ENCODE peak calls at places on chromosomes 6 and 20, in six cellular contexts. Y is SK-N-SH, D is PC-9, N is HCT116, L is GM23248, J is GM23338. U is an unnamed sample. For H3K9me2, the result is how much of the 10 kb centered on the place peaks cover.

GRCh38 chr6:28758046-28758817 is 165.6 kb downstream of the TRIM27 start:
- DNase-seq in N (peak), Y (no peak), L (no peak), J (peak), D (peak), U (peak)

GRCh38 chr6:118263929-118264486 is 284.1 kb upstream of the PLN start:
- DNase-seq in N (peak), D (no peak), J (peak), Y (peak), L (peak), U (peak)

GRCh38 chr6:94177429-94177828 is 758.1 kb upstream of the EPHA7 start:
- DNase-seq in Y (no peak), N (no peak), D (no peak), L (no peak), J (peak), U (no peak)

GRCh38 chr20:45456632-45457031 is 12.9 kb upstream of the WFDC2 start:
- DNase-seq in Y (no peak), L (peak), N (peak), J (peak), D (peak), U (peak)

GRCh38 chr6:56416247-56416646 is 168.9 kb upstream of the COL21A1 start:
- DNase-seq in L (peak), J (no peak), D (no peak), Y (no peak), N (no peak), U (no peak)

GRCh38 chr6:168181316-168181715 is 102.3 kb upstream of the FRMD1 start:
- DNase-seq in N (no peak), J (no peak), L (no peak), Y (no peak), D (no peak), U (no peak)

GRCh38 chr6:115485400-115485799 is 575.3 kb downstream of the FRK start:
- DNase-seq in N (no peak), Y (no peak), L (no peak), D (no peak), J (no peak), U (no peak)

GRCh38 chr6:10084276-10084993 is 330.4 kb downstream of the TFAP2A start:
- DNase-seq in D (no peak), Y (no peak), N (no peak), L (no peak), J (no peak), U (no peak)

GRCh38 chr6:33620158-33620583 is 951 bp upstream of the ITPR3 start:
- DNase-seq in L (peak), D (peak), N (no peak), Y (peak), J (no peak), U (peak)

GRCh38 chr6:170087946-170088348 is 202.9 kb downstream of the DLL1 start:
- DNase-seq in L (no peak), D (no peak), Y (no peak), N (no peak), J (no peak), U (peak)

GRCh38 chr6:39666706-39667489 is 58.3 kb downstream of the KIF6 start:
- DNase-seq in N (no peak), D (no peak), J (peak), L (no peak), Y (no peak), U (no peak)

GRCh38 chr20:12068146-12068545 is 150.5 kb downstream of the BTBD3 start:
- DNase-seq in J (peak), N (no peak), D (no peak), L (no peak), Y (no peak), U (no peak)

GRCh38 chr6:159233365-159234101 is 64.3 kb downstream of the FNDC1 start:
- DNase-seq in L (no peak), N (no peak), J (peak), Y (peak), D (no peak), U (no peak)

GRCh38 chr6:6277418-6277817 is 43.0 kb downstream of the F13A1 start:
- DNase-seq in J (no peak), N (no peak), Y (no peak), L (peak), D (no peak), U (no peak)

GRCh38 chr6:89487864-89488263 is 54.9 kb downstream of the ANKRD6 start:
- DNase-seq in L (no peak), N (no peak), D (no peak), Y (no peak), J (no peak), U (no peak)

GRCh38 chr6:14799928-14800327 is 445.9 kb upstream of the JARID2 start:
- DNase-seq in Y (peak), J (peak), D (peak), L (peak), N (peak), U (peak)

GRCh38 chr6:162181741-162182401 is 545.7 kb downstream of the PRKN start:
- DNase-seq in Y (no peak), J (no peak), L (peak), D (no peak), N (no peak), U (no peak)

GRCh38 chr6:36123270-36124139 is 6.8 kb upstream of the MAPK13 start:
- DNase-seq in D (peak), J (peak), Y (peak), N (peak), L (peak), U (peak)

GRCh38 chr20:25389381-25389857 is 1.2 kb downstream of the ABHD12 start:
- DNase-seq in N (no peak), D (no peak), L (peak), Y (peak), J (peak), U (no peak)

GRCh38 chr6:126447367-126447766 is 107.5 kb downstream of the CENPW start:
- DNase-seq in L (no peak), J (no peak), D (no peak), N (no peak), Y (no peak), U (no peak)

GRCh38 chr6:158005626-158006180 is 24.0 kb downstream of the SYNJ2 start:
- DNase-seq in N (no peak), L (no peak), J (no peak), Y (no peak), D (no peak), U (no peak)

GRCh38 chr20:63067266-63067635 is 60.5 kb upstream of the BHLHE23 start:
- DNase-seq in N (no peak), Y (no peak), D (no peak), L (no peak), J (no peak), U (no peak)

GRCh38 chr20:50395258-50395729 is 114.9 kb upstream of the PTPN1 start:
- DNase-seq in J (no peak), D (peak), L (peak), N (no peak), Y (no peak), U (no peak)

GRCh38 chr6:144036064-144036873 is 28.2 kb upstream of the PLAGL1 start:
- DNase-seq in Y (no peak), L (peak), J (peak), N (no peak), D (no peak), U (no peak)

GRCh38 chr20:61763740-61764400 is 301.8 kb downstream of the TAF4 start:
- DNase-seq in L (no peak), N (no peak), D (no peak), Y (no peak), J (no peak), U (no peak)

GRCh38 chr6:37029249-37029959 is 23.9 kb downstream of the FGD2 start:
- DNase-seq in L (peak), D (peak), Y (peak), J (peak), N (peak), U (peak)

GRCh38 chr6:154086510-154086909 is 47.5 kb downstream of the OPRM1 start:
- DNase-seq in J (no peak), L (no peak), Y (no peak), N (no peak), D (no peak), U (no peak)

GRCh38 chr6:116265081-116265829 is 11.4 kb upstream of the TSPYL4 start:
- DNase-seq in N (no peak), D (peak), J (no peak), Y (no peak), L (peak), U (no peak)

GRCh38 chr6:21609881-21610329 is 16.4 kb downstream of the SOX4 start:
- DNase-seq in D (no peak), L (no peak), Y (no peak), N (no peak), J (peak), U (no peak)

GRCh38 chr6:107673076-107673494 is 151.0 kb downstream of the SCML4 start:
- DNase-seq in Y (no peak), J (no peak), N (no peak), D (no peak), L (no peak), U (no peak)

GRCh38 chr6:80464901-80465300 is 358.4 kb downstream of the BCKDHB start:
- DNase-seq in D (no peak), Y (no peak), L (no peak), N (no peak), J (peak), U (no peak)

GRCh38 chr6:84645000-84645399 is 119.4 kb downstream of the TBX18 start:
- DNase-seq in J (no peak), D (no peak), N (no peak), Y (no peak), L (peak), U (no peak)

GRCh38 chr6:152004896-152005295 is 197.4 kb downstream of the ESR1 start:
- DNase-seq in L (no peak), N (no peak), J (no peak), D (no peak), Y (no peak), U (no peak)

GRCh38 chr6:126017668-126018067 is 31.3 kb downstream of the TRMT11 start:
- DNase-seq in N (no peak), D (no peak), L (no peak), Y (peak), J (no peak), U (no peak)

GRCh38 chr6:38058022-38058421 is 238.5 kb downstream of the ZFAND3 start:
- DNase-seq in Y (no peak), D (no peak), J (no peak), L (peak), N (peak), U (no peak)

GRCh38 chr20:49394264-49394663 is 88.2 kb downstream of the KCNB1 start:
- DNase-seq in J (no peak), D (no peak), N (no peak), L (peak), Y (no peak), U (no peak)

GRCh38 chr20:49389854-49390253 is 92.6 kb downstream of the KCNB1 start:
- DNase-seq in N (no peak), D (no peak), L (no peak), J (no peak), Y (no peak), U (no peak)

GRCh38 chr20:49393803-49394202 is 88.7 kb downstream of the KCNB1 start:
- DNase-seq in L (no peak), D (no peak), N (no peak), J (no peak), Y (no peak), U (no peak)

GRCh38 chr20:49392745-49393144 is 89.7 kb downstream of the KCNB1 start:
- DNase-seq in L (no peak), N (no peak), J (no peak), D (no peak), Y (no peak), U (no peak)

GRCh38 chr20:49391404-49392245 is 90.8 kb downstream of the KCNB1 start:
- DNase-seq in N (no peak), L (no peak), J (no peak), D (no peak), Y (no peak), U (no peak)
- H3K9me2 ChIP-seq in N (under half), L (under half), J (under half), D (under half), Y (under half), U (under half)

DNA sequence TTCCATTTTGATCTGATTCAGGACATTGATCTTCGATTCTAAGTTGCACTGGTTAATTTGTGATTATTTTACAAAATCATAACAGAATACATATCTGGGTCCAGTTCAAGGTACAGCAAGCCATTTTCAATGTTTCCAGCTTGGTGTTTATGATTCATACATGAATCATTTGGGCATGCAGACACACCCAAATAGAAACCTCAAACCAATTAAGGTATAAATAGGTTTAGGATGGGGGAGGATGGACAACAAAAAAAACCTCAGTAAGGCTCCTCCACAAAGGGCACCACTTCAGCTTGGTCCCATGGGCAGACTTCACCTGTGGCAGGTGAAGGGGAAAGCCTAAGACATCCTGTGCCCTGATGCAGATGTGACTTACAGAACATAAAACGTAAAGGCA is 192.7 kb downstream of the KHDC1L start:
- DNase-seq in Y (no peak), N (peak), J (no peak), L (peak), D (peak), U (no peak)
- H3K4me2 ChIP-seq in Y (no peak), N (peak), J (no peak), L (peak), D (peak), U (no peak)

GRCh38 chr6:114151070-114151685 is 180.2 kb upstream of the HDAC2 start:
- DNase-seq in D (no peak), L (no peak), J (no peak), Y (no peak), N (no peak), U (no peak)

GRCh38 chr6:114158838-114159694 is 183.8 kb downstream of the HS3ST5 start:
- DNase-seq in J (no peak), Y (no peak), L (no peak), D (no peak), N (no peak), U (no peak)

GRCh38 chr6:114153448-114153847 is 182.5 kb upstream of the HDAC2 start:
- DNase-seq in D (no peak), Y (no peak), L (no peak), J (no peak), N (no peak), U (no peak)

GRCh38 chr6:114157848-114158247 is 185.0 kb downstream of the HS3ST5 start:
- DNase-seq in J (no peak), L (no peak), N (no peak), Y (no peak), D (no peak), U (no peak)

DNA sequence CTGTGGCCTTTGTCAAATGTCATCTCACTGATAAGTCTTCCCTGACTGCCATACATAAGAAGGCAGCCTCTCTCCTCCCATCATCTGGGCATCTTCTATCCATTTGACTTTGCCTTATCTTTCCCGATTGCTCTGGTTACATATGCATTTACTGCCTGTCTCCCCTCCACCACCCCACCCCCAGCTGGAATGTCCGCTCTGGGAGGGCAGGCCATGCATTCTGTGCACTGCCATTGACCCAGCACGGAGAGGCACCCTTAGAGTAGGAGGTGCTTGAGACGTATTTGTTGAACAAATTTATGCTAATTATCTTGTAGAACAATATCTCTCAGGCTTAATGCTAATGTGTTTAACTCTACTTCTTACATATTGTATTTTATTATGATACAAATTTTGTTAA is 183.9 kb upstream of the HDAC2 start:
- DNase-seq in J (peak), D (no peak), L (no peak), Y (no peak), N (no peak), U (no peak)
- H3K9me2 ChIP-seq in J (under half), D (under half), L (under half), Y (under half), N (under half), U (under half)

GRCh38 chr20:43724383-43724782 is 2.4 kb downstream of the GTSF1L start:
- DNase-seq in J (no peak), D (no peak), L (no peak), Y (no peak), N (no peak), U (no peak)
- H3K4me2 ChIP-seq in J (no peak), D (no peak), L (no peak), Y (no peak), N (no peak), U (peak)

DNA sequence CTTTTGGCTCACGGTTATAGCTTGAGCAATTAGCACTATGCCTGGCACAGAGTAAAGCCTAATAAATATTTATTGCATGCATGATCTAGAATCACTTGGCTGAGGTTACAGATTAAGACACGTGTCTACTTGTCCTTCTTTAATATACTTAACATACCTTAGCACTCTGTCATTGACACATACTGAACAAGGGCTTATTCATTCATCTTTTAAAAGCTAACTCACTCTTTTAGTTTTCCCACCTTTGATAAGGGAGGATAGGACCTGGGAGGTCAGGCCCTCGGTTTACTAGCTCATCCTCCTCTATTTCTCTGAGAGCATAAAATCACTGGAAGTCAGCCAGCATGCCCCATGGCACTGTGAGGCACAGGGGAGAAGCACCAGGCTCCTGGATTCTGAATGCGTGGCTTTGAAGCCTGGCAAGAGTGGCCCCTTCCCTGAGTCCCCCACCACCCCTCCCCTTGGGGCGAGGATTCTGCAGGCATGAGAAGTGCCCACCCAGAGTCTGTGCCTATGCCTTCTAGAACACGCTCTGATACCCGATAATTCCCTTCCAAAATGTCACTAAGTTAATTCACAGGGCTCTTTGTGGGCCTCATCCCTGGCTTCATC is 11.2 kb downstream of the ZCCHC3 start:
- DNase-seq in L (no peak), N (no peak), J (no peak), D (no peak), Y (no peak), U (no peak)
- H3K9me2 ChIP-seq in L (under half), N (under half), J (under half), D (under half), Y (under half), U (under half)

GRCh38 chr6:134249759-134250602 is 67.9 kb downstream of the SGK1 start:
- DNase-seq in N (no peak), D (no peak), L (peak), J (no peak), Y (no peak), U (no peak)

GRCh38 chr6:134247271-134247833 is 70.6 kb downstream of the SGK1 start:
- DNase-seq in L (no peak), N (no peak), Y (no peak), J (no peak), D (no peak), U (peak)

GRCh38 chr6:134247854-134248580 is 69.9 kb downstream of the SGK1 start:
- DNase-seq in L (no peak), J (no peak), Y (no peak), N (no peak), D (no peak), U (no peak)

GRCh38 chr6:134250776-134251175 is 67.1 kb downstream of the SGK1 start:
- DNase-seq in L (no peak), Y (no peak), N (no peak), J (no peak), D (no peak), U (no peak)

DNA sequence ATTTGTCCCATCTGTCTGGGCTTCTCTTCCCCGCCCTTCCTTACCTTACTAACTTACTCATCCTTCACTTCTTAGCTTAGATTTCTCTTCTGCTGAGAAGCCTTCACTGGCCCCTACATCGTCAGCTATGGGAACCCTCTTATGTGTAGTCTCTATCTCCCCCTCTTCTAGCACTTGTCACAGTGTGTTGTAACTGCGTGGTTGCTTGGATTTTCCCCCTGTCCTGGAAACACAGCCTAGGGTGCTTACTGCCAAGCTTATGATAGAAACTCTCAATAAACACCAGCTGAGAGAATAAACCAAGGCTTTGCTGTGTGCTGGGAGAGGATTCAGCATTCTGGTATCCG is 68.5 kb downstream of the SGK1 start:
- DNase-seq in L (no peak), Y (no peak), J (no peak), D (no peak), N (no peak), U (no peak)
- H3K4me2 ChIP-seq in L (no peak), Y (no peak), J (no peak), D (no peak), N (no peak), U (no peak)

DNA sequence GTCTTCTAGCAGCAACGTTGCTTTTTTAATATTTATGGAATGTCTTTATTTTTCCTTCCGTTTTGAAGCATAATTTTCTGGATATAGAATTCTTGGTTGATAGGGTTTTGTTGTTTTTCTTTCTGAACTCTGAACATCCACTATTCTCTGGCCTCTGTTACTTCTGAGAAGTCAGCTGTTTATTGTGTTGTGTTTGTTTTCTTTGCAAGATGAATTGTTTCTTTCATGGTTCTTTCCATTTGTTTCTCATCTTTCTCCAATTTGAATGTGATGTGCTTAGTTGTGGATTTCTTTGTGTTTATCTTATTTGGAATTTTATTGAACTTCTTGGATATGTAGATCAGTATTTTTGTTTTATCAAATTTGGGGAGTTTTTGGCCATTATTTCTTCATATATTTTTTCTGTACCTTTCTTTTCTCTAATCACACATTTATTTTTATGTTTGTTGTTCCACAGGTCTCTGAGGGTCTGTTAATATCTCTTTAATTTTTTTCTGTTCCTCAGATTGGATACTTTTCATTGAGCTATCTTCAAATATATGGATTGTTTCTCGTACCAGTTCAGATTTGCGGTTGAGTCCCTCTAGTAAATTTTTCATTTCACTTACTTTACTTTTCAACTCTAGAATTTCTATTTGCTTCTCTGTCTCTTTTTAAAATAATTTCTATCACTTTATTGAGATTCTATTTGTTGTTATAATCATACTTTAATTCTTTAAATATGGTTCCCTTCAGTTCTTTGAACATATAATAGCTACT is 18.0 kb downstream of the HIVEP1 start:
- DNase-seq in J (no peak), D (no peak), N (no peak), Y (no peak), L (no peak), U (no peak)
- H3K9me2 ChIP-seq in J (under half), D (under half), N (under half), Y (under half), L (under half), U (under half)